ENCODE peak calls at places on chromosome 17, in ten cellular contexts. W is prostate gland, B is stomach, R is GM23338, U is spleen, E is GM12891, K is transverse colon, S is HL-60, O is SK-N-MC, Z is GM12892. Q is an unnamed sample.

GRCh38 chr17:16374129-16374528 is 6.8 kb upstream of the UBB start:
- DNase-seq in W (no peak), B (no peak), R (no peak), U (no peak), E (no peak), K (peak; percentile 35), S (no peak), O (no peak), Z (no peak), Q (no peak)

GRCh38 chr17:47225436-47225858 is 16.3 kb downstream of the MYL4 start:
- DNase-seq in W (peak; percentile 33), B (peak; percentile 82), R (no peak), U (no peak), E (no peak), K (peak; percentile 52), S (no peak), O (peak; percentile 22), Z (no peak), Q (no peak)

GRCh38 chr17:29622337-29623282 is at the start of gene CORO6:
- DNase-seq in W (no peak), B (peak; percentile 60), R (peak; percentile 85), U (peak; percentile 87), E (peak; percentile 76), K (peak; percentile 47), S (no peak), O (no peak), Z (peak; percentile 73), Q (no peak)

GRCh38 chr17:75182319-75182568 is 515 bp downstream of the SUMO2 start:
- DNase-seq in W (no peak), B (peak; percentile 26), R (no peak), U (peak; percentile 93), E (no peak), K (no peak), S (peak; percentile 2), O (no peak), Z (no peak), Q (no peak)

GRCh38 chr17:30476726-30477082 is 504 bp upstream of the GOSR1 start:
- DNase-seq in W (no peak), B (no peak), R (peak; percentile 58), U (no peak), E (no peak), K (no peak), S (no peak), O (no peak), Z (no peak), Q (no peak)

GRCh38 chr17:79398441-79398840 is 212.4 kb downstream of the RBFOX3 start:
- DNase-seq in W (no peak), B (no peak), R (no peak), U (no peak), E (no peak), K (no peak), S (no peak), O (no peak), Z (no peak), Q (no peak)

GRCh38 chr17:4551141-4551540 is 4.0 kb downstream of the MYBBP1A start:
- DNase-seq in W (no peak), B (no peak), R (peak; percentile 50), U (peak; percentile 51), E (no peak), K (no peak), S (peak; percentile 29), O (no peak), Z (no peak), Q (no peak)

GRCh38 chr17:67546578-67547527 is 169.8 kb downstream of the PITPNC1 start:
- DNase-seq in W (no peak), B (peak; percentile 87), R (peak; percentile 40), U (peak; percentile 78), E (peak; percentile 57), K (peak; percentile 79), S (no peak), O (no peak), Z (peak; percentile 56), Q (no peak)

GRCh38 chr17:17391575-17392370 is 85.0 kb upstream of the MED9 start:
- DNase-seq in W (no peak), B (no peak), R (peak; percentile 22), U (no peak), E (no peak), K (peak; percentile 42), S (no peak), O (no peak), Z (no peak), Q (no peak)

GRCh38 chr17:50672831-50673551 is 34.7 kb downstream of the ANKRD40 start:
- DNase-seq in W (peak; percentile 58), B (no peak), R (no peak), U (peak; percentile 63), E (no peak), K (no peak), S (no peak), O (no peak), Z (no peak), Q (no peak)

GRCh38 chr17:16304832-16305231 is 48.4 kb downstream of the CENPV start:
- DNase-seq in W (no peak), B (no peak), R (peak; percentile 72), U (no peak), E (no peak), K (no peak), S (peak; percentile 10), O (no peak), Z (no peak), Q (no peak)

GRCh38 chr17:28521296-28522085 is 15.3 kb downstream of the FOXN1 start:
- DNase-seq in W (no peak), B (no peak), R (peak; percentile 65), U (no peak), E (no peak), K (no peak), S (no peak), O (no peak), Z (no peak), Q (no peak)

GRCh38 chr17:30380106-30380420 is 1.3 kb downstream of the CPD start:
- DNase-seq in W (no peak), B (no peak), R (no peak), U (no peak), E (no peak), K (no peak), S (no peak), O (no peak), Z (no peak), Q (no peak)

GRCh38 chr17:3551189-3551588 is 6.4 kb downstream of the TRPV3 start:
- DNase-seq in W (no peak), B (peak; percentile 42), R (peak; percentile 30), U (no peak), E (no peak), K (peak; percentile 63), S (no peak), O (no peak), Z (no peak), Q (no peak)

GRCh38 chr17:76558210-76559095 is 18.6 kb downstream of the PRCD start:
- DNase-seq in W (no peak), B (no peak), R (no peak), U (no peak), E (no peak), K (no peak), S (peak; percentile 45), O (no peak), Z (no peak), Q (no peak)
- TF ChIP-seq POLR2AphosphoS5 in W (peak; percentile 23), B (no peak), R (no peak), U (no peak), E (no peak), K (no peak), S (no peak), O (no peak), Z (no peak), Q (no peak)

GRCh38 chr17:64499805-64500486 is 3.1 kb upstream of the POLG2 start:
- DNase-seq in W (no peak), B (no peak), R (no peak), U (no peak), E (no peak), K (no peak), S (no peak), O (no peak), Z (no peak), Q (no peak)
- TF ChIP-seq POLR2AphosphoS5 in W (no peak), B (peak; percentile 47), R (no peak), U (peak; percentile 40), E (peak; percentile 73), K (no peak), S (no peak), O (no peak), Z (peak; percentile 62), Q (no peak)

GRCh38 chr17:44193326-44194084 is 6.2 kb downstream of the ATXN7L3 start:
- DNase-seq in W (no peak), B (no peak), R (no peak), U (no peak), E (no peak), K (no peak), S (no peak), O (no peak), Z (no peak), Q (no peak)
- TF ChIP-seq POLR2AphosphoS5 in W (no peak), B (no peak), R (no peak), U (no peak), E (no peak), K (no peak), S (no peak), O (no peak), Z (no peak), Q (no peak)

GRCh38 chr17:81539571-81539900 is 11.4 kb downstream of the FSCN2 start:
- DNase-seq in W (no peak), B (no peak), R (no peak), U (no peak), E (no peak), K (no peak), S (no peak), O (no peak), Z (no peak), Q (no peak)

GRCh38 chr17:81537343-81537855 is 9.2 kb downstream of the FSCN2 start:
- DNase-seq in W (no peak), B (peak; percentile 73), R (peak; percentile 86), U (peak; percentile 87), E (no peak), K (peak; percentile 67), S (no peak), O (no peak), Z (peak; percentile 73), Q (no peak)

GRCh38 chr17:81538651-81539570 is 10.7 kb downstream of the FSCN2 start:
- DNase-seq in W (no peak), B (no peak), R (no peak), U (no peak), E (no peak), K (no peak), S (no peak), O (no peak), Z (no peak), Q (no peak)

GRCh38 chr17:81536299-81537290 is 8.4 kb downstream of the FSCN2 start:
- DNase-seq in W (no peak), B (peak; percentile 59), R (peak; percentile 65), U (no peak), E (no peak), K (no peak), S (no peak), O (no peak), Z (no peak), Q (no peak)

DNA sequence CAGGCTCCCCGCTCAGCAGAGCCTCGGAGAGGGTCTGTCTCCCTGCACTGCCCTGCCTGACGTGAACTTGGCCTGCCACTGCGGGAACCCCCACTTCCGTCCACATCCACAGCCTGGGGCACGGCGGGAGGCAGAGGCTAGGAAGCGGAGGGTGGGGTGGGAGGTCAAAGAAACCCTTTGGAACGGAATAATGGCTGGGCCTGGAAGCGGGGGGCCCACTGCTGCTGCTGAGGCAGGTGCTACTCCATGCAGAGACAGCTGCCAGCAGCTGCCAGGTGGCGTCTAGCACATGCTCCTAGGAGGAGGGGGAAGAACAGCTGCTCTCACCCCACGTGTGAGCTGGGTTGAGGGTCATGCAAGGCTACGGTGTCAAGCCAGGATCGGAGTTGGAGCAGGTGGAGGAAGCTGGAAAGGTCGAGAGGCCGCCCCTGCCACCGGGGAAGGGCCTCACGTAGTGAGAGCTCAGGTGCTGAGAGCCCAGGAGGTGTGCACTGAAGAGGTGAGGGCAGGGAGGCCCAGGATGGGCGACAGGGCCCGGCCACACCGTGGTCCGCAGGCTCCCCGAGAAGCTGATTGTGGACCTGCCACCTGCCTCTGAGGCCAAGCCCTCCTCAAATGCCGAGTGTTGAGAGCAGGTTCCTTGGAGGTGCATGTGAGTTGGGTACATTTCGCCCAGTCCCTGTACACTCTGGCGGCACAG is 9.8 kb downstream of the FSCN2 start:
- DNase-seq in W (no peak), B (no peak), R (no peak), U (no peak), E (no peak), K (no peak), S (no peak), O (no peak), Z (no peak), Q (no peak)
- TF ChIP-seq POLR2AphosphoS5 in W (no peak), B (no peak), R (no peak), U (no peak), E (peak; percentile 7), K (no peak), S (no peak), O (no peak), Z (no peak), Q (no peak)

Q was measured in breast epithelium.